ENCODE peak calls at places on chromosomes 7 and 10, in five cellular contexts. V is astrocyte of the cerebellum, I is colonic mucosa, R is HepG2, Z is DND-41. D is an unnamed sample.

GRCh38 chr7:6436385-6436685 is 11.4 kb downstream of the DAGLB start:
- DNase-seq in I (no peak), V (no peak), Z (peak; percentile 12), R (no peak), D (no peak)

GRCh38 chr10:71975087-71975890 is 11.1 kb downstream of the CHST3 start:
- DNase-seq in R (no peak), I (peak; percentile 66), Z (no peak), V (no peak), D (no peak)

GRCh38 chr10:88582806-88583583 is at the start of gene RNLS:
- DNase-seq in V (peak; percentile 6), R (no peak), I (peak; percentile 77), Z (no peak), D (peak; percentile 12)

GRCh38 chr10:35089641-35090161 is 440 bp downstream of the CUL2 start:
- DNase-seq in V (no peak), Z (peak; percentile 49), I (no peak), R (no peak), D (no peak)

GRCh38 chr10:775245-776075 is 86.0 kb upstream of the DIP2C start:
- DNase-seq in R (no peak), V (no peak), Z (no peak), I (no peak), D (no peak)

GRCh38 chr10:73772280-73773151 is 9.3 kb upstream of the CHCHD1 start:
- DNase-seq in Z (peak; percentile 80), V (no peak), I (peak; percentile 87), R (peak; percentile 41), D (no peak)

GRCh38 chr7:27174077-27175004 is at the start of gene HOXA10:
- DNase-seq in I (peak; percentile 78), V (no peak), R (no peak), Z (no peak), D (no peak)

GRCh38 chr7:82375068-82375467 is 68.5 kb downstream of the CACNA2D1 start:
- DNase-seq in I (no peak), V (no peak), Z (no peak), R (no peak), D (no peak)

GRCh38 chr7:148242271-148242801 is 348.2 kb upstream of the C7orf33 start:
- DNase-seq in Z (peak; percentile 7), V (peak; percentile 8), R (peak; percentile 30), I (peak; percentile 54), D (peak; percentile 44)

GRCh38 chr10:112562803-112563663 is 116.0 kb downstream of the VTI1A start:
- DNase-seq in V (no peak), R (peak; percentile 97), I (no peak), Z (no peak), D (no peak)

DNA sequence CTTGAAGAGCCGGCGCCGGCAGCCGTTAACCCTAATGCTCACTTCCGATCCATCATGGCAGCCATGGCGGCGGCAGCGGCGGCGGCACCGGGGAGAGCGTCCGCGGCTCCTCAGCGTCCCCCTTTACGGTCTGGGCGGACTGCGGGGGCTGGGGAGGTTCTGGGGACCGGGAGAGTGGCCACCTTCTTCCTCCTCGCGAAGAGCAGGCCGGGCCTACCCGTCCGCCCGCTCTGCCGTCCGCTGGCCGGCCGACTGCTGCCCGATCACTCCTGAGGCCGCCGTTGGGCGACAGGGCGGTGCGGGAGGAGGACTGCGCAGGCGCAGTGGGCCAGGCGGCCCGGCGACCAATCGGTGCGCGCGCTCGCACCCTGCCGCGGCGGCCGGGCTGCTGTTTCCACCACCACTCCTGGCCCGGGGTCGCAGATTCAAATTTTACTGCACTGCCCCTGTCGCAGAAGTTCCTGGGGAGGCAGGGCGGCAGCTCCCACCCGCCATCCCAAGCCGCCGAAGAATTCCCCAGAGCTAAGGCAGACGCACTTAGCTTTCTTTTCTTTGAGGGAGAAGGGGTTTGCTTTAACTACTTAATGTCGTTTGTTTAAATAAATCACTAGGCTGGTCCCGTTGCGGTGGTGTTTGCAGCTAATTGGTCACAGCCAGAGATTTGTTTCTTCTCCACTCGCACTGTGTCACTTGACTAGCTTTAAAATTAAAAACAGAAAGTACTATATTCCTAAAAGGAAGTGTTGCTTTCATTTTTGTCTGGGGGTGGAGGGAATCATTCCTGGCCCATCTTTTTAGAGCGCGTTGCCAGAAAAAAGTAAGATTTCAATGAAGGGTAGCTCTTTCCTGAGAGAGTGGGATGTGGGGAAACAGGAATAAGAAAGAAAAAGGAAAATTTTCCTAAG is at the start of gene KIF5B:
- DNase-seq in I (peak; percentile 88), R (peak; percentile 74), V (peak; percentile 51), Z (peak; percentile 90), D (no peak)
- H3K4me3 ChIP-seq in I (peak within 1 kb of the TSS; percentile 91), R (peak within 1 kb of the TSS; percentile 97), V (peak within 1 kb of the TSS; percentile 98), Z (peak within 1 kb of the TSS; percentile 67), D (peak within 1 kb of the TSS; percentile 97)

DNA sequence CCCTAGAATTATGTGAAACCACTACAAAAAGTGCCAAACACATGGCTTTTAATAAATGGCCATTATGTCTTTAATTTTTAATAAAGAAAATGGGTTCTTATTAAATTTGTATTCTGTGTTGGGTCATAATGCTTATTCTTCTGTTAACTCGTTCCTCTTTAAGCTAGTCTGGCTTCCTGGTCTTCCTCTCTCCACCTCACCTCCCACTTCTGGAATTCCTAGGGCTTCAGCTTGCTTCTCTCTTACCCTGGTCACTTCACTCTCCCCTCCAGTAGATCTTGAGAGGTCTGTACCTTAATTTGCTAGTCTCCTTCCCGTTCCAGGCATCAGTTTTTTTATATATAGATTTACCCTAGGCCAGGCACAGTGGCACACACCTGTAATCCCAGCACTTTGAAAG is 111.2 kb downstream of the RALA start:
- DNase-seq in V (no peak), I (no peak), R (no peak), Z (no peak), D (no peak)
- TF ChIP-seq CTCF in V (no peak), I (no peak), R (no peak), Z (no peak), D (no peak)

GRCh38 chr7:134645935-134646334 is 718 bp upstream of the BPGM start:
- DNase-seq in R (no peak), I (no peak), V (no peak), Z (peak; percentile 9), D (no peak)

GRCh38 chr7:134648456-134648855 is 1.8 kb downstream of the BPGM start:
- DNase-seq in I (no peak), R (no peak), V (no peak), Z (no peak), D (no peak)

GRCh38 chr7:134646425-134647305 is at the start of gene BPGM:
- DNase-seq in R (peak; percentile 99), V (peak; percentile 100), Z (peak; percentile 99), I (peak; percentile 99), D (peak; percentile 100)

GRCh38 chr7:134651991-134652390 is 5.3 kb downstream of the BPGM start:
- DNase-seq in I (no peak), V (no peak), R (no peak), Z (no peak), D (no peak)

GRCh38 chr7:134649231-134649775 is 2.6 kb downstream of the BPGM start:
- DNase-seq in I (no peak), V (no peak), R (no peak), Z (no peak), D (no peak)
- H3K4me3 ChIP-seq in I (no peak overlapping the region), V (no peak overlapping the region), R (no peak overlapping the region), Z (no peak overlapping the region), D (no peak overlapping the region)

GRCh38 chr7:46349490-46349889 is 428.4 kb upstream of the IGFBP3 start:
- DNase-seq in V (no peak), I (no peak), R (no peak), Z (no peak), D (no peak)
- TF ChIP-seq CTCF in V (no peak), I (no peak), R (no peak), Z (no peak), D (no peak)

DNA sequence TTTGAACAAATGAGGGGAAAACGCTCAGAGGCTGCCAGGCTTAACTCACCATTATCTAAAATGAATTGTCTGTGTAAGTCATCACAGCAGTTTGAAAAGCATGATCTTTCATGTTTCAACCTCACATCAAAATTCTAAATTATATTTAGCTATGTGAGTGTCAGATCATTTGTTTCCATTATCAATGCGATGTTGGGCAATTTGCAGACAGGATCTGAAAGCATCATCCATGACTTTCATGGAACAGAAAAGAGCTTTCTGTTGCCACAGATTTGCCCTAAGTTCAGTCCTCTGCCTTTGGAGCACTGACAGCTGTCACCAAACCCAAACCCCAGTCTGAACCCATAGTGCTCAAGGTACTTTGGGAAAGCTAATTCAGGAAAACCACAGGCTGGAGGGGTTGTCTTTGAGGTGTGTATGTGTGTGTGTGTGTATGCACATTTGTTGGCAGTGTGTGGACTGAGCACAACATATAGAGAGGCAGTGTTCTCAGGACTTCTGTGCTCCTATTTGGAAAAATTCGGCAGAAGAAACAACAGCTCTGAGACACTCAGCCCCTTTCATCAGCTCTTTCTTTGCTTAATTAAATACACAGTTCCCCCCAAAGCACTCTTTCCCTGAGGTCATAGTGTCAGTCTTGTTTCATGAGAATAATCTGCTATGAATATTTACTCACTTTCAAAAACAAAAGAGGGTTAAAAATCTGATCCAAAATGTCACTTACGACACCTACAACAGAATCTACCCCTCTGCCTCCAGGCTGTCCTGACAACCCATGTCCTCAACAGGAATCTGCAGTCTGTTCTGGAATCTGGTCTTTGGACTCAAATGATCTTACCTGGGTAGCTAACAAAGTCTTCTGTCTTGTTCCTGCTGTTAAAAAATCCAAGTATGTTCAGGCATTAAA is 188.5 kb upstream of the KLF14 start:
- DNase-seq in Z (no peak), V (no peak), R (peak; percentile 83), I (no peak), D (no peak)
- H3K4me3 ChIP-seq in Z (no peak overlapping the region), V (no peak overlapping the region), R (no peak overlapping the region), I (no peak overlapping the region), D (peak overlapping the region; percentile 41)

D was measured in epithelial cell of proximal tubule.